ENCODE peak calls at places on chromosomes 5 and 9, in four cellular contexts. I is CD8-positive, alpha-beta T cell; H is MM.1S; P is tibial artery. L is an unnamed sample. For H3K4me1, the result is how much of the 10 kb centered on the place peaks cover.

GRCh38 chr9:29312327-29312726 is 1739.0 kb upstream of the C9orf72 start:
- DNase-seq in H (no peak), I (no peak), P (no peak), L (no peak)

GRCh38 chr5:100762163-100762562 is 140.9 kb downstream of the ST8SIA4 start:
- DNase-seq in H (no peak), P (no peak), I (no peak), L (no peak)

GRCh38 chr5:125639858-125640257 is 783.4 kb upstream of the GRAMD2B start:
- DNase-seq in H (no peak), P (no peak), I (no peak), L (no peak)

GRCh38 chr5:170491479-170491878 is 12.3 kb upstream of the KCNIP1 start:
- DNase-seq in I (no peak), H (no peak), P (no peak), L (no peak)

GRCh38 chr5:62143268-62144229 is 162.5 kb upstream of the KIF2A start:
- DNase-seq in I (no peak), H (peak), P (no peak), L (no peak)

GRCh38 chr9:92749934-92750315 is 14.7 kb downstream of the BICD2 start:
- DNase-seq in P (no peak), I (no peak), H (no peak), L (no peak)

GRCh38 chr5:72938206-72938605 is 17.6 kb upstream of the FCHO2 start:
- DNase-seq in I (no peak), P (no peak), H (no peak), L (no peak)

GRCh38 chr5:98108497-98108896 is 665.0 kb upstream of the RGMB start:
- DNase-seq in P (no peak), I (no peak), H (no peak), L (no peak)

GRCh38 chr5:159469496-159470370 is 139.4 kb upstream of the IL12B start:
- DNase-seq in P (no peak), H (peak), I (peak), L (no peak)

GRCh38 chr9:115593587-115594091 is 475.7 kb upstream of the TNC start:
- DNase-seq in H (peak), I (no peak), P (no peak), L (no peak)

GRCh38 chr5:14147210-14147609 is 4.1 kb downstream of the TRIO start:
- DNase-seq in H (no peak), I (no peak), P (no peak), L (no peak)

GRCh38 chr5:10490927-10491672 is 49.4 kb downstream of the ROPN1L start:
- DNase-seq in H (no peak), I (no peak), P (no peak), L (no peak)

GRCh38 chr5:39476466-39477215 is 51.9 kb upstream of the DAB2 start:
- DNase-seq in P (no peak), H (no peak), I (no peak), L (no peak)

GRCh38 chr9:19481971-19482404 is 73.2 kb downstream of the ACER2 start:
- DNase-seq in P (no peak), I (no peak), H (no peak), L (no peak)

GRCh38 chr9:14307989-14308750 is 5.8 kb downstream of the NFIB start:
- DNase-seq in I (no peak), H (no peak), P (no peak), L (no peak)

GRCh38 chr5:116361171-116361967 is 213.3 kb downstream of the SEMA6A start:
- DNase-seq in I (no peak), H (no peak), P (no peak), L (peak)

GRCh38 chr9:123131258-123131657 is 97.8 kb downstream of the GPR21 start:
- DNase-seq in I (no peak), H (no peak), P (no peak), L (no peak)

GRCh38 chr5:58094031-58094430 is 365.9 kb downstream of the PLK2 start:
- DNase-seq in P (no peak), I (no peak), H (peak), L (no peak)

GRCh38 chr9:112341741-112342140 is 8.3 kb upstream of the PTBP3 start:
- DNase-seq in H (no peak), P (no peak), I (no peak), L (no peak)

GRCh38 chr5:44619875-44620610 is 188.7 kb upstream of the MRPS30 start:
- DNase-seq in P (no peak), I (no peak), H (no peak), L (no peak)

GRCh38 chr9:127574089-127574921 is 37.8 kb upstream of the STXBP1 start:
- DNase-seq in H (no peak), P (peak), I (no peak), L (no peak)

GRCh38 chr5:73938938-73939320 is 312.9 kb downstream of the ARHGEF28 start:
- DNase-seq in P (no peak), H (no peak), I (no peak), L (no peak)

GRCh38 chr9:131366745-131367401 is 27.0 kb upstream of the PRRC2B start:
- DNase-seq in P (no peak), I (no peak), H (no peak), L (peak)

GRCh38 chr9:21994526-21994995 is at the start of gene CDKN2B-AS1:
- DNase-seq in I (peak), P (no peak), H (no peak), L (peak)

GRCh38 chr5:103394676-103395075 is 136.1 kb downstream of the MACIR start:
- DNase-seq in H (no peak), I (no peak), P (no peak), L (no peak)

DNA sequence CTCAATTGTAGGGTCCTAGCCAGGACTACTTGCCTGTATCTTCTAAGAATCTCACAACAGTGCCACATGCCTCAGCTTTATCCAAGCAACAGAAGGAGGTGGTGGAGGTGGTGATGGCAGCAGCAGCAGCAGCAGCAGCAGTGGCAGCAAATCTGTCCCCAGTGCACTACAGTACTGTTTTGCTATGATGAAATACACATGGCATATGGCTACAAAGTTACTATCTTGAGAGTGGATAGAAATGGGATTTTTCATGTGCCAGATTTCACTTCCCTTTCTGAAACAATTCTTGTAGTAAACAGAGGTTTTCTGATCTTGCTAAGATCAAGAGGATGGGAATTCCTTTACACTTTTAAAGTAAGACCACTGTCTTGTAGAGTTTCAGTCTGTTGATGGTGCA is 8.1 kb upstream of the CYSTM1 start:
- DNase-seq in H (no peak), I (no peak), P (no peak), L (no peak)
- H3K4me1 ChIP-seq in H (under half), I (under half), P (under half), L (under half)

DNA sequence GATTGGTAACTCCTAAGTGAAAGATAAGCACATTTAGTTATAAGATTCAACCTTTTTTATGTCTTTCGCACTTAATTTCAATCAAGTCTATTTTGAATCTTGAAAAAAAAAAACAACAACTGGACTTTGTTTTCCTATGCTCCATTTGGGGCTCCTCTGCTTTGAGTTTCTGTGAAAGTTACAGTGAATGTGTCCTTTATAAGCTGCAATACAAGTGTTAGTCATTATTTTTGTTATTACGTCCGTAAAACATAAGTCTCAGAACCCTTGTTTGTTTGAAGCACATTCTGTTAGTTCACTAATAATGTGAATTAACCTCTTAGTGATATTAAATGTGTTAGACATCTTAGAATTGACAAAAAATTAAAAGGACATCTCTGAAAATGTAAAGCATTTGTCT is 276.7 kb downstream of the ADAMTS6 start:
- DNase-seq in I (no peak), H (no peak), P (no peak), L (no peak)
- H3K4me1 ChIP-seq in I (under half), H (under half), P (under half), L (under half)

DNA sequence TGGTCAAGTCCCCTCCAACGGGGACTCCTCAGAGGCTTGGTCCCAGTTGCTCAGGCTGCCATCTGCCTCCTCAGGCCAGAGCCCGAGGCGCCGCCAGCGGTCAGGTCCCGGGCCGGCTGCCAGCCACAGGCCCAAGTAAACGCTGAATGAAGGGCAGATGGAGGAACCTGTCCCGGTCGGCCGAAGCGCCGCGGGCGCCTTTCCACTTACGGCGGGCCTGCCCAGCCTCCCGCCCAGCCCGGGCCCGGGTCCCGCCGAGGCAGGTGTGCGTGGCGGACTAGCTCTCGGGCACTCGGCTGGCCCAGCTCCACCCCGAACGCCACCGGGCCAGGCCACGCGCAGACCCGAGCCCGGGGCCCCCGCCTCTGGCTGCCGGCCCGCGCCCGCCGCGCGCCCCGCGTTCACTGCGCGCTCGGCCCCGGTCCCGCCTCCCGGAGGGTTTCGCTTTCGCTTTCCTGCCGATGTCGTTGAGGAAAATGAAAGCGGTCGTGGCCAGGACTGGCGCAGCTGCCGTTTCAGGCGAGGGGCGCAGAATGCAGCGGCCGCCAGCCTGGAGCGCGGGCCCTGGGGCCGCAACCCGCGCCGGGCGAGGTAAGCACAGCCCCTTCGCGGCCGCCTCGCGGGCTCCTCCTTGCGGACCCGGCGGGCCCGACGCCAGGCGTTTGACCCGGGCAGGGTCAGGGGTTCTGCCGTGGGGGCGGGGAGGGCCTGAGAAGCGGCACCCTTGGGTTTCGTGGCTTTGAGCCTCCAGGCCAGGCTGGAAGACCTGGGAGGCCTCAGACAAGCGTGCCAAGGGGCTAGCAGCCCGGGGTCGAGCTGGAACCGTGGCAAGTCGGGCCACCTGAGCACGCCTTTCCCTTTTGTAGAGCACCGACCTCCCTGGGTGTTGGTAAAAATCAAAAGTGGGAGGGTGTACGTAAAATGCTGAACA is 41.2 kb downstream of the SLC22A5 start:
- DNase-seq in H (peak), P (peak), I (peak), L (peak)
- H3K4me1 ChIP-seq in H (under half), P (under half), I (half or more), L (under half)

GRCh38 chr5:107301959-107302840 is 368.5 kb downstream of the EFNA5 start:
- DNase-seq in P (no peak), H (no peak), I (no peak), L (no peak)

GRCh38 chr5:107304671-107305070 is 366.1 kb downstream of the EFNA5 start:
- DNase-seq in P (no peak), I (no peak), H (no peak), L (no peak)

GRCh38 chr5:107303581-107303980 is 367.2 kb downstream of the EFNA5 start:
- DNase-seq in H (no peak), P (no peak), I (no peak), L (no peak)

GRCh38 chr5:107303163-107303562 is 367.6 kb downstream of the EFNA5 start:
- DNase-seq in P (no peak), I (no peak), H (no peak), L (no peak)

GRCh38 chr5:107300928-107301327 is 369.8 kb downstream of the EFNA5 start:
- DNase-seq in H (no peak), P (no peak), I (no peak), L (no peak)
- H3K4me1 ChIP-seq in H (under half), P (under half), I (under half), L (under half)

GRCh38 chr5:79074641-79075040 is 5.1 kb downstream of the BHMT2 start:
- DNase-seq in P (no peak), I (no peak), H (no peak), L (no peak)
- H3K4me1 ChIP-seq in P (under half), I (under half), H (under half), L (under half)

DNA sequence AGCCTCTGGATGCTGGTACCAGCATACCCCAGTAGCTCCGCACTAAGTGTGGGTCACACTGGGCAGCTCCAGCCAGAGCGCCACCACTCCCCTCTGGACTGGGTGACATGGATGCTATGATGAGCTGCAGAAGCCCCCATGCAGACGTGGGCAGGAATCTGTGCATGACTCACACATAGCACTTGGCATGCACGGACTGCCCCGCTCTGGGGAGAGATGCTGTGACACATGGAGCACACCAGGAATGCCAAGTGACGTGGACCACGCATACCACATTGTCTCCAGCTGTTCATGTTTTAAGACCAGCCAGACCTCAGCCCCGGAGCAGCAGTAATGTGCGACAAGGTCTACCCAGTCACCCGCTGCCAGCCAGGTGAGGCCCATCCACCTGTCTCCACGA is 64.1 kb downstream of the SEMA4D start:
- DNase-seq in H (no peak), P (no peak), I (no peak), L (no peak)
- H3K4me1 ChIP-seq in H (half or more), P (under half), I (half or more), L (under half)

GRCh38 chr9:133584559-133585476 is 24.4 kb downstream of the FAM163B start:
- DNase-seq in I (no peak), P (no peak), H (no peak), L (peak)
- H3K4me1 ChIP-seq in I (under half), P (under half), H (under half), L (under half)

GRCh38 chr5:32432633-32433032 is 11.9 kb downstream of the ZFR start:
- DNase-seq in I (no peak), H (no peak), P (no peak), L (no peak)
- H3K4me1 ChIP-seq in I (under half), H (under half), P (under half), L (under half)

GRCh38 chr9:89524888-89525385 is 27.0 kb upstream of the SEMA4D start:
- DNase-seq in H (no peak), I (no peak), P (peak), L (no peak)
- H3K4me1 ChIP-seq in H (under half), I (half or more), P (under half), L (under half)

GRCh38 chr5:139670369-139671095 is 22.4 kb downstream of the CXXC5 start:
- DNase-seq in H (peak), P (no peak), I (peak), L (peak)
- H3K4me1 ChIP-seq in H (under half), P (half or more), I (half or more), L (half or more)